ENCODE peak calls at places on chromosome 20, in seven cellular contexts. One of them, this sample, is unnamed.

GRCh38 chr20:17895641-17896246 is 72.8 kb downstream of the SNX5 start:
- DNase-seq in spleen: peak
- DNase-seq in ascending aorta: peak
- DNase-seq in mammary epithelial cell: peak
- DNase-seq in thoracic aorta: peak
- DNase-seq in effector memory CD4-positive, alpha-beta T cell: no peak
- DNase-seq in fibroblast of lung: no peak
- DNase-seq in this sample: peak

GRCh38 chr20:60572991-60573390 is 614.8 kb downstream of the CDH26 start:
- DNase-seq in spleen: no peak
- DNase-seq in ascending aorta: no peak
- DNase-seq in mammary epithelial cell: no peak
- DNase-seq in thoracic aorta: no peak
- DNase-seq in effector memory CD4-positive, alpha-beta T cell: no peak
- DNase-seq in fibroblast of lung: no peak
- DNase-seq in this sample: no peak

GRCh38 chr20:19992996-19993908 is 23.9 kb upstream of the NAA20 start:
- DNase-seq in spleen: no peak
- DNase-seq in ascending aorta: no peak
- DNase-seq in mammary epithelial cell: peak
- DNase-seq in thoracic aorta: no peak
- DNase-seq in effector memory CD4-positive, alpha-beta T cell: no peak
- DNase-seq in fibroblast of lung: peak
- DNase-seq in this sample: peak

GRCh38 chr20:34075647-34076046 is 36.4 kb downstream of the EIF2S2 start:
- DNase-seq in spleen: no peak
- DNase-seq in ascending aorta: no peak
- DNase-seq in mammary epithelial cell: no peak
- DNase-seq in thoracic aorta: no peak
- DNase-seq in effector memory CD4-positive, alpha-beta T cell: no peak
- DNase-seq in fibroblast of lung: no peak
- DNase-seq in this sample: no peak

GRCh38 chr20:22582386-22582959 is 1.9 kb downstream of the FOXA2 start:
- DNase-seq in spleen: no peak
- DNase-seq in ascending aorta: no peak
- DNase-seq in mammary epithelial cell: no peak
- DNase-seq in thoracic aorta: no peak
- DNase-seq in effector memory CD4-positive, alpha-beta T cell: no peak
- DNase-seq in fibroblast of lung: no peak
- DNase-seq in this sample: peak

GRCh38 chr20:56429496-56429895 is 17.4 kb downstream of the CASS4 start:
- DNase-seq in spleen: no peak
- DNase-seq in ascending aorta: no peak
- DNase-seq in mammary epithelial cell: no peak
- DNase-seq in thoracic aorta: no peak
- DNase-seq in effector memory CD4-positive, alpha-beta T cell: no peak
- DNase-seq in fibroblast of lung: no peak
- DNase-seq in this sample: peak

GRCh38 chr20:25299801-25300200 is 51.9 kb downstream of the PYGB start:
- DNase-seq in spleen: no peak
- DNase-seq in ascending aorta: no peak
- DNase-seq in mammary epithelial cell: peak
- DNase-seq in thoracic aorta: no peak
- DNase-seq in effector memory CD4-positive, alpha-beta T cell: no peak
- DNase-seq in fibroblast of lung: no peak
- DNase-seq in this sample: peak

GRCh38 chr20:37455659-37456058 is 65.4 kb upstream of the NNAT start:
- DNase-seq in spleen: no peak
- DNase-seq in ascending aorta: no peak
- DNase-seq in mammary epithelial cell: no peak
- DNase-seq in thoracic aorta: no peak
- DNase-seq in effector memory CD4-positive, alpha-beta T cell: no peak
- DNase-seq in fibroblast of lung: no peak
- DNase-seq in this sample: no peak

GRCh38 chr20:21322083-21322710 is 19.1 kb downstream of the XRN2 start:
- DNase-seq in spleen: no peak
- DNase-seq in ascending aorta: no peak
- DNase-seq in mammary epithelial cell: peak
- DNase-seq in thoracic aorta: no peak
- DNase-seq in effector memory CD4-positive, alpha-beta T cell: no peak
- DNase-seq in fibroblast of lung: peak
- DNase-seq in this sample: no peak

GRCh38 chr20:47220161-47220582 is 136.3 kb downstream of the ZMYND8 start:
- DNase-seq in spleen: no peak
- DNase-seq in ascending aorta: no peak
- DNase-seq in mammary epithelial cell: no peak
- DNase-seq in thoracic aorta: no peak
- DNase-seq in effector memory CD4-positive, alpha-beta T cell: peak
- DNase-seq in fibroblast of lung: peak
- DNase-seq in this sample: no peak

GRCh38 chr20:49483706-49484101 is 1.2 kb upstream of the KCNB1 start:
- DNase-seq in spleen: no peak
- DNase-seq in ascending aorta: no peak
- DNase-seq in mammary epithelial cell: no peak
- DNase-seq in thoracic aorta: no peak
- DNase-seq in effector memory CD4-positive, alpha-beta T cell: no peak
- DNase-seq in fibroblast of lung: no peak
- DNase-seq in this sample: no peak
- H3K4me3 ChIP-seq in spleen: peak
- H3K4me3 ChIP-seq in ascending aorta: peak
- H3K4me3 ChIP-seq in mammary epithelial cell: peak
- H3K4me3 ChIP-seq in thoracic aorta: peak
- H3K4me3 ChIP-seq in effector memory CD4-positive, alpha-beta T cell: no peak
- H3K4me3 ChIP-seq in fibroblast of lung: no peak
- H3K4me3 ChIP-seq in this sample: no peak

GRCh38 chr20:53609501-53610445 is 16.1 kb upstream of the ZNF217 start:
- DNase-seq in spleen: peak
- DNase-seq in ascending aorta: no peak
- DNase-seq in mammary epithelial cell: no peak
- DNase-seq in thoracic aorta: no peak
- DNase-seq in effector memory CD4-positive, alpha-beta T cell: peak
- DNase-seq in fibroblast of lung: peak
- DNase-seq in this sample: peak
- H3K4me3 ChIP-seq in spleen: peak
- H3K4me3 ChIP-seq in ascending aorta: no peak
- H3K4me3 ChIP-seq in mammary epithelial cell: no peak
- H3K4me3 ChIP-seq in thoracic aorta: peak
- H3K4me3 ChIP-seq in effector memory CD4-positive, alpha-beta T cell: peak
- H3K4me3 ChIP-seq in fibroblast of lung: no peak
- H3K4me3 ChIP-seq in this sample: peak

DNA sequence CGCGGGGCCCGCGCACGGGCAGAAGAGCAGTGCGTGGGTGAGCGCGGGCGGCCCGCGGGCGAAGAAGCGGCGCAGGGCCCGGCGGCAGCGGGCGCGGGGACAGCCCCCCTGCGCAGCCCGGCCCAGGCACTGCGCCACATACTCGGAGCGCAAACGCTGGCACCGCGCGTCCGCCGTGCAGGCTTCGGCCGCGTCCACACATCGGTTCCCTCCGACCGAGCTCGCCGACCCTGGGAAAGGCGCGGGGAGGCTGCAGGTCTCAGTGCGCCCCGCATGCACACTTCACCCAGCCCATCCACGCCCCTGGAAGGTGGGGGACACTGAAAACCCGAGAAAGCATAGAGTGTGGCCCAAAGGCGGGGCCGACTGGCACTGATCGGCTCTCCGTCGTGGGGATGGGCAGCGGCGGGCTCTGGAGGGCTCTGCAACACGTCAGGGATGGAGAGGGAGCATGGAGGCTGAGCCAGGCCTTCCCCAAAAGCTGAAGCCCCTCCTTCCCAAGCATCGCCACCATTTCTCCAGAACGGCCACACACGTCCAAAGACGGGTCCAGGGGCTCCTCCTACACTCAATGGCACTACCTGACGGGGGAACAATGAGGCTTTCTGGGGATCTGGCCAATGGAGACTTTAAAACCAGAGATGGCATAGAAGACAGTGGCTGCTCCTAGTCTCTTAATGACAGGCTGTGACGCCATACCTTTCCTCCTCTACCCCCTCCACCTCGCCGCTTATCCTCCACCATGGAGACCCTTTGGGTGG is 2.0 kb downstream of the GFRA4 start:
- DNase-seq in spleen: no peak
- DNase-seq in ascending aorta: peak
- DNase-seq in mammary epithelial cell: no peak
- DNase-seq in thoracic aorta: no peak
- DNase-seq in effector memory CD4-positive, alpha-beta T cell: no peak
- DNase-seq in fibroblast of lung: no peak
- DNase-seq in this sample: no peak
- H3K4me3 ChIP-seq in spleen: no peak
- H3K4me3 ChIP-seq in ascending aorta: peak
- H3K4me3 ChIP-seq in mammary epithelial cell: no peak
- H3K4me3 ChIP-seq in thoracic aorta: no peak
- H3K4me3 ChIP-seq in effector memory CD4-positive, alpha-beta T cell: no peak
- H3K4me3 ChIP-seq in fibroblast of lung: no peak
- H3K4me3 ChIP-seq in this sample: no peak

GRCh38 chr20:18956878-18957277 is 143.3 kb downstream of the SCP2D1 start:
- DNase-seq in spleen: no peak
- DNase-seq in ascending aorta: no peak
- DNase-seq in mammary epithelial cell: no peak
- DNase-seq in thoracic aorta: no peak
- DNase-seq in effector memory CD4-positive, alpha-beta T cell: no peak
- DNase-seq in fibroblast of lung: no peak
- DNase-seq in this sample: no peak

GRCh38 chr20:18957328-18957727 is 143.7 kb downstream of the SCP2D1 start:
- DNase-seq in spleen: no peak
- DNase-seq in ascending aorta: no peak
- DNase-seq in mammary epithelial cell: no peak
- DNase-seq in thoracic aorta: no peak
- DNase-seq in effector memory CD4-positive, alpha-beta T cell: no peak
- DNase-seq in fibroblast of lung: no peak
- DNase-seq in this sample: no peak
- H3K4me3 ChIP-seq in spleen: no peak
- H3K4me3 ChIP-seq in ascending aorta: no peak
- H3K4me3 ChIP-seq in mammary epithelial cell: no peak
- H3K4me3 ChIP-seq in thoracic aorta: no peak
- H3K4me3 ChIP-seq in effector memory CD4-positive, alpha-beta T cell: no peak
- H3K4me3 ChIP-seq in fibroblast of lung: no peak
- H3K4me3 ChIP-seq in this sample: no peak

DNA sequence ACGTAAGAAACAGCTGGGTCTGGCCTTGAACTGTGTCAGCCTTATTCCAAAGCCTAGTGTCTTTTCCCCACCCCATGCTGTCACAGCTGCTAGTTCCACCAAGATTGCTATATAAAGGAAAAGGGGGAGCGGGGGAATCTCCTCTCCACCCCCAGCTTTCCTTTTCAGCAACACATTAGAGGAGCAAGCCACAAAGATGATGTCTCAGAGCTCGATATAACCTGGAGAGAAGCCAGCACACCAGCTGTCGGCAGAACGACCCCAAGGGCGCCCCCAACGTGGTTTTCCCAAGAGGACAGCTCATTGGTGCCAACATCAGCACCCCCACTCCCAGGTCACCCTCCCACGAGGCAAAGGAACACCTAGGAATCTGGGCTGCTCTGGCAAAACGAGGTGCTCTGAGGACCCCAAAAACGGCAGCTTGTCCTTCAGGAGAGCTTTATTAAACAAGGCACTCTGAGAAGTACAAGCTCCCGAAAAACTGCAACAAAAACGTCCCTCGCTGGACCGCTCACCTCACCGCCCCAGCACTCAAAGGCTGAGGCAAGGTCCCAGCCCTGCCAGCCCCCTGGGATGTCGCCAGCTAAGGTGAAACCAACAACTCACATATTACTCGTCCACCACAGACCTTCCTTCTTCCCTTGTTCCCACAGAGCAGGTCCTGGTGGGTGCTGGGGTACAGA is 36.3 kb downstream of the ATP9A start:
- DNase-seq in spleen: no peak
- DNase-seq in ascending aorta: no peak
- DNase-seq in mammary epithelial cell: no peak
- DNase-seq in thoracic aorta: no peak
- DNase-seq in effector memory CD4-positive, alpha-beta T cell: no peak
- DNase-seq in fibroblast of lung: peak
- DNase-seq in this sample: no peak
- H3K4me3 ChIP-seq in spleen: no peak
- H3K4me3 ChIP-seq in ascending aorta: peak
- H3K4me3 ChIP-seq in mammary epithelial cell: no peak
- H3K4me3 ChIP-seq in thoracic aorta: peak
- H3K4me3 ChIP-seq in effector memory CD4-positive, alpha-beta T cell: no peak
- H3K4me3 ChIP-seq in fibroblast of lung: peak
- H3K4me3 ChIP-seq in this sample: no peak

DNA sequence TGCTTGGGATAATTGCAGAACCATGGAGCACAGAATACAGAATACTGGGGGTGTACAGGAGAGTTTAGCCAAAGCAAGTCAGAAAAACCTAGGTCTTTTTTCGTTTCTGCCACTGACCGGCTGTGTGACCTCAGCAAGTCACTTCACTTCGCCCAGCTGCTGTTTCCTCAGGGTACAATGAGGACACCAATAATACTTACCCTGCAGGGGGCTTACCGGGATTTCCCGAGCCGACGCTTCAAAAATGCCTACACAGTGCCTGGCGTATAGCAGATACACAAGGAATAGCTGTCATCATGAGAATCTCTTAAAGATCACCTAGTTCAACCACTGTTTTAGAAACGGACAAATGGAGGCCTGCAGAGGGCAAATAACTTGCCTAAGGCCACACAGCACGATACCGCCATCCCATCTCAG is 772 bp downstream of the RIPOR3 start:
- DNase-seq in spleen: no peak
- DNase-seq in ascending aorta: no peak
- DNase-seq in mammary epithelial cell: no peak
- DNase-seq in thoracic aorta: no peak
- DNase-seq in effector memory CD4-positive, alpha-beta T cell: no peak
- DNase-seq in fibroblast of lung: no peak
- DNase-seq in this sample: no peak
- H3K4me3 ChIP-seq in spleen: peak
- H3K4me3 ChIP-seq in ascending aorta: peak
- H3K4me3 ChIP-seq in mammary epithelial cell: no peak
- H3K4me3 ChIP-seq in thoracic aorta: no peak
- H3K4me3 ChIP-seq in effector memory CD4-positive, alpha-beta T cell: no peak
- H3K4me3 ChIP-seq in fibroblast of lung: peak
- H3K4me3 ChIP-seq in this sample: no peak

DNA sequence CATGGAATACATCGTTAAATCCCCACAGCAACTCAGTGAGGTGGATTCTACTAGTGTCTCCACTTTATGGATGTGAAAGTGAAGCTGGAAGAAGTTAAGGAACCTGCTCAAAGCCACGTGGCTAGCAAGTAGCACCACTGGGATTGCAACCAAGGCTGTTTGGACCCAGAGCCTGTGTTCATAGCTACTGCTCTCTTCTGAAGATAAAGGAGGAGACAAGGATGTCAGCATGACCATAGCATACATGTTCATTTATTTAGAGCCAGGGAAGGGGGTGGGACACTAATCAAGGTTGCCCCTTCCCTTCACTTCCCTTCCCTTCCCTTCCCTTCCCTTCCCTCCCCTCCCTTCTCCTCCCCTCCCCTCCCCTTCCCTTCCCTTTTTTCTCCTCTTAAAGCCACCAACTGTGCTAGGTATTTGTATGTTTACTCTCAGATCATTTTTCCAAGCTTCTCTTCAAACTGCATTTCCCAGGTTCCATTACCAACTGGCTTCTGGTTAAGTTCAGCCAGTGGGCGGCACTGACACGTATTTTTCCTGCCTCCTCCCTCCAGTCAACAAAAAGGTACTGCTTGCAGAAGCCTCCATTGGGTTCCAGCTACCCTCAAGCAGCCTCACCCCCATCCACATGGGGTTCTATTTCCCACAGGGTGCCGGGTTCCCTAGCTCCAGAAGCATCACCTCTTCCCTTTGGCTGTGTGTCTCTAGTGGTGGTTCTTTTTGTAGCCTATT is 134.9 kb downstream of the BCAS1 start:
- DNase-seq in spleen: no peak
- DNase-seq in ascending aorta: no peak
- DNase-seq in mammary epithelial cell: no peak
- DNase-seq in thoracic aorta: no peak
- DNase-seq in effector memory CD4-positive, alpha-beta T cell: no peak
- DNase-seq in fibroblast of lung: no peak
- DNase-seq in this sample: no peak
- H3K4me3 ChIP-seq in spleen: no peak
- H3K4me3 ChIP-seq in ascending aorta: no peak
- H3K4me3 ChIP-seq in mammary epithelial cell: no peak
- H3K4me3 ChIP-seq in thoracic aorta: no peak
- H3K4me3 ChIP-seq in effector memory CD4-positive, alpha-beta T cell: no peak
- H3K4me3 ChIP-seq in fibroblast of lung: no peak
- H3K4me3 ChIP-seq in this sample: no peak

This sample was measured in bronchial epithelial cell.